ENCODE peak calls at places on chromosomes 16 and 17, in six cellular contexts. One of them, this sample, is unnamed.

GRCh38 chr17:75776399-75777242 is 8.0 kb upstream of the UNK start:
- DNase-seq in CD8-positive, alpha-beta T cell: no peak
- DNase-seq in cardiac fibroblast: peak
- DNase-seq in natural killer cell: peak
- DNase-seq in activated B cell treated with CpG ODN at 0.5 μM for 24 hours: no peak
- DNase-seq in left lung: no peak
- DNase-seq in this sample: peak

GRCh38 chr17:36123431-36123830 is 19.8 kb downstream of the CCL4 start:
- DNase-seq in cardiac fibroblast: no peak
- DNase-seq in activated B cell treated with CpG ODN at 0.5 μM for 24 hours: no peak
- DNase-seq in CD8-positive, alpha-beta T cell: no peak
- DNase-seq in left lung: no peak
- DNase-seq in natural killer cell: no peak
- DNase-seq in this sample: no peak

GRCh38 chr16:11250786-11251524 is 5.0 kb downstream of the SOCS1 start:
- DNase-seq in natural killer cell: no peak
- DNase-seq in CD8-positive, alpha-beta T cell: no peak
- DNase-seq in left lung: no peak
- DNase-seq in cardiac fibroblast: no peak
- DNase-seq in activated B cell treated with CpG ODN at 0.5 μM for 24 hours: no peak
- DNase-seq in this sample: no peak

GRCh38 chr17:50267074-50267841 is 7.0 kb upstream of the TMEM92 start:
- DNase-seq in cardiac fibroblast: peak
- DNase-seq in activated B cell treated with CpG ODN at 0.5 μM for 24 hours: peak
- DNase-seq in left lung: no peak
- DNase-seq in natural killer cell: no peak
- DNase-seq in CD8-positive, alpha-beta T cell: no peak
- DNase-seq in this sample: peak

GRCh38 chr17:10077561-10078299 is 120.7 kb downstream of the GAS7 start:
- DNase-seq in left lung: no peak
- DNase-seq in natural killer cell: peak
- DNase-seq in activated B cell treated with CpG ODN at 0.5 μM for 24 hours: no peak
- DNase-seq in cardiac fibroblast: no peak
- DNase-seq in CD8-positive, alpha-beta T cell: peak
- DNase-seq in this sample: no peak

GRCh38 chr16:50273888-50274770 is 7.8 kb downstream of the ADCY7 start:
- DNase-seq in left lung: peak
- DNase-seq in CD8-positive, alpha-beta T cell: peak
- DNase-seq in natural killer cell: no peak
- DNase-seq in cardiac fibroblast: no peak
- DNase-seq in activated B cell treated with CpG ODN at 0.5 μM for 24 hours: peak
- DNase-seq in this sample: peak

GRCh38 chr17:64687959-64688358 is 25.9 kb upstream of the SMURF2 start:
- DNase-seq in CD8-positive, alpha-beta T cell: no peak
- DNase-seq in left lung: no peak
- DNase-seq in natural killer cell: no peak
- DNase-seq in cardiac fibroblast: peak
- DNase-seq in activated B cell treated with CpG ODN at 0.5 μM for 24 hours: no peak
- DNase-seq in this sample: no peak

GRCh38 chr16:351804-352520 is 561 bp downstream of the AXIN1 start:
- DNase-seq in activated B cell treated with CpG ODN at 0.5 μM for 24 hours: no peak
- DNase-seq in natural killer cell: no peak
- DNase-seq in left lung: peak
- DNase-seq in CD8-positive, alpha-beta T cell: peak
- DNase-seq in cardiac fibroblast: peak
- DNase-seq in this sample: peak

GRCh38 chr16:12318661-12319463 is 342.3 kb downstream of the SNX29 start:
- DNase-seq in cardiac fibroblast: no peak
- DNase-seq in activated B cell treated with CpG ODN at 0.5 μM for 24 hours: no peak
- DNase-seq in natural killer cell: no peak
- DNase-seq in CD8-positive, alpha-beta T cell: no peak
- DNase-seq in left lung: no peak
- DNase-seq in this sample: no peak

GRCh38 chr17:63946440-63947363 is 14.6 kb upstream of the CD79B start:
- DNase-seq in cardiac fibroblast: peak
- DNase-seq in left lung: peak
- DNase-seq in natural killer cell: peak
- DNase-seq in activated B cell treated with CpG ODN at 0.5 μM for 24 hours: peak
- DNase-seq in CD8-positive, alpha-beta T cell: peak
- DNase-seq in this sample: peak

GRCh38 chr17:20908373-20909273 is 134.2 kb downstream of the USP22 start:
- DNase-seq in CD8-positive, alpha-beta T cell: peak
- DNase-seq in activated B cell treated with CpG ODN at 0.5 μM for 24 hours: peak
- DNase-seq in left lung: peak
- DNase-seq in natural killer cell: peak
- DNase-seq in cardiac fibroblast: peak
- DNase-seq in this sample: peak

GRCh38 chr17:76638263-76638662 is 5.3 kb downstream of the ST6GALNAC1 start:
- DNase-seq in natural killer cell: no peak
- DNase-seq in left lung: no peak
- DNase-seq in CD8-positive, alpha-beta T cell: no peak
- DNase-seq in activated B cell treated with CpG ODN at 0.5 μM for 24 hours: no peak
- DNase-seq in cardiac fibroblast: no peak
- DNase-seq in this sample: no peak

GRCh38 chr17:65054602-65055001 is 1.9 kb downstream of the GNA13 start:
- DNase-seq in left lung: no peak
- DNase-seq in CD8-positive, alpha-beta T cell: no peak
- DNase-seq in natural killer cell: no peak
- DNase-seq in activated B cell treated with CpG ODN at 0.5 μM for 24 hours: no peak
- DNase-seq in cardiac fibroblast: no peak
- DNase-seq in this sample: no peak

GRCh38 chr16:23944381-23944780 is 108.6 kb downstream of the PRKCB start:
- DNase-seq in natural killer cell: no peak
- DNase-seq in left lung: no peak
- DNase-seq in CD8-positive, alpha-beta T cell: no peak
- DNase-seq in activated B cell treated with CpG ODN at 0.5 μM for 24 hours: no peak
- DNase-seq in cardiac fibroblast: no peak
- DNase-seq in this sample: no peak

GRCh38 chr17:65001409-65002045 is 55.0 kb downstream of the GNA13 start:
- DNase-seq in left lung: no peak
- DNase-seq in cardiac fibroblast: no peak
- DNase-seq in natural killer cell: no peak
- DNase-seq in activated B cell treated with CpG ODN at 0.5 μM for 24 hours: no peak
- DNase-seq in CD8-positive, alpha-beta T cell: no peak
- DNase-seq in this sample: no peak

GRCh38 chr17:5815396-5815795 is 231.1 kb upstream of the NLRP1 start:
- DNase-seq in CD8-positive, alpha-beta T cell: no peak
- DNase-seq in activated B cell treated with CpG ODN at 0.5 μM for 24 hours: no peak
- DNase-seq in left lung: no peak
- DNase-seq in natural killer cell: no peak
- DNase-seq in cardiac fibroblast: no peak
- DNase-seq in this sample: no peak

GRCh38 chr17:80783971-80784370 is 207.7 kb upstream of the CHMP6 start:
- DNase-seq in activated B cell treated with CpG ODN at 0.5 μM for 24 hours: no peak
- DNase-seq in natural killer cell: no peak
- DNase-seq in CD8-positive, alpha-beta T cell: no peak
- DNase-seq in left lung: no peak
- DNase-seq in cardiac fibroblast: no peak
- DNase-seq in this sample: no peak

GRCh38 chr17:78525511-78526160 is 51.6 kb downstream of the DNAH17 start:
- DNase-seq in left lung: peak
- DNase-seq in natural killer cell: no peak
- DNase-seq in activated B cell treated with CpG ODN at 0.5 μM for 24 hours: no peak
- DNase-seq in CD8-positive, alpha-beta T cell: no peak
- DNase-seq in cardiac fibroblast: no peak
- DNase-seq in this sample: no peak

GRCh38 chr17:8923762-8924161 is 41.7 kb downstream of the PIK3R5 start:
- DNase-seq in left lung: no peak
- DNase-seq in activated B cell treated with CpG ODN at 0.5 μM for 24 hours: no peak
- DNase-seq in cardiac fibroblast: no peak
- DNase-seq in natural killer cell: no peak
- DNase-seq in CD8-positive, alpha-beta T cell: no peak
- DNase-seq in this sample: no peak

GRCh38 chr17:50656509-50656908 is 21.8 kb downstream of the ABCC3 start:
- DNase-seq in left lung: peak
- DNase-seq in activated B cell treated with CpG ODN at 0.5 μM for 24 hours: no peak
- DNase-seq in natural killer cell: no peak
- DNase-seq in cardiac fibroblast: no peak
- DNase-seq in CD8-positive, alpha-beta T cell: no peak
- DNase-seq in this sample: no peak

GRCh38 chr17:81419333-81419885 is 24.2 kb downstream of the BAHCC1 start:
- DNase-seq in natural killer cell: no peak
- DNase-seq in cardiac fibroblast: peak
- DNase-seq in CD8-positive, alpha-beta T cell: no peak
- DNase-seq in left lung: peak
- DNase-seq in activated B cell treated with CpG ODN at 0.5 μM for 24 hours: no peak
- DNase-seq in this sample: no peak

GRCh38 chr17:33523577-33523981 is 230.5 kb upstream of the ASIC2 start:
- DNase-seq in cardiac fibroblast: peak
- DNase-seq in activated B cell treated with CpG ODN at 0.5 μM for 24 hours: no peak
- DNase-seq in CD8-positive, alpha-beta T cell: no peak
- DNase-seq in left lung: no peak
- DNase-seq in natural killer cell: no peak
- DNase-seq in this sample: no peak

GRCh38 chr16:2852731-2853507 is 5.1 kb downstream of the PRSS22 start:
- DNase-seq in CD8-positive, alpha-beta T cell: no peak
- DNase-seq in left lung: peak
- DNase-seq in cardiac fibroblast: no peak
- DNase-seq in activated B cell treated with CpG ODN at 0.5 μM for 24 hours: no peak
- DNase-seq in natural killer cell: no peak
- DNase-seq in this sample: no peak

GRCh38 chr16:2854700-2855309 is 3.2 kb downstream of the PRSS22 start:
- DNase-seq in cardiac fibroblast: no peak
- DNase-seq in natural killer cell: no peak
- DNase-seq in left lung: no peak
- DNase-seq in CD8-positive, alpha-beta T cell: no peak
- DNase-seq in activated B cell treated with CpG ODN at 0.5 μM for 24 hours: no peak
- DNase-seq in this sample: no peak

GRCh38 chr16:2848933-2849332 is 9.0 kb downstream of the PRSS22 start:
- DNase-seq in natural killer cell: no peak
- DNase-seq in left lung: no peak
- DNase-seq in activated B cell treated with CpG ODN at 0.5 μM for 24 hours: no peak
- DNase-seq in cardiac fibroblast: no peak
- DNase-seq in CD8-positive, alpha-beta T cell: no peak
- DNase-seq in this sample: no peak

GRCh38 chr16:2853531-2854073 is 4.4 kb downstream of the PRSS22 start:
- DNase-seq in left lung: peak
- DNase-seq in CD8-positive, alpha-beta T cell: no peak
- DNase-seq in natural killer cell: no peak
- DNase-seq in cardiac fibroblast: no peak
- DNase-seq in activated B cell treated with CpG ODN at 0.5 μM for 24 hours: no peak
- DNase-seq in this sample: no peak

GRCh38 chr16:2852003-2852730 is 5.8 kb downstream of the PRSS22 start:
- DNase-seq in natural killer cell: no peak
- DNase-seq in left lung: peak
- DNase-seq in activated B cell treated with CpG ODN at 0.5 μM for 24 hours: no peak
- DNase-seq in cardiac fibroblast: no peak
- DNase-seq in CD8-positive, alpha-beta T cell: no peak
- DNase-seq in this sample: no peak
- TF ChIP-seq CTCF in natural killer cell: no peak
- TF ChIP-seq CTCF in left lung: no peak
- TF ChIP-seq CTCF in activated B cell treated with CpG ODN at 0.5 μM for 24 hours: no peak
- TF ChIP-seq CTCF in cardiac fibroblast: no peak
- TF ChIP-seq CTCF in CD8-positive, alpha-beta T cell: no peak
- TF ChIP-seq CTCF in this sample: no peak

GRCh38 chr16:56349086-56349415 is 76.3 kb downstream of the AMFR start:
- DNase-seq in activated B cell treated with CpG ODN at 0.5 μM for 24 hours: no peak
- DNase-seq in cardiac fibroblast: no peak
- DNase-seq in natural killer cell: no peak
- DNase-seq in left lung: peak
- DNase-seq in CD8-positive, alpha-beta T cell: no peak
- DNase-seq in this sample: no peak
- TF ChIP-seq CTCF in activated B cell treated with CpG ODN at 0.5 μM for 24 hours: no peak
- TF ChIP-seq CTCF in cardiac fibroblast: no peak
- TF ChIP-seq CTCF in natural killer cell: no peak
- TF ChIP-seq CTCF in left lung: no peak
- TF ChIP-seq CTCF in CD8-positive, alpha-beta T cell: no peak
- TF ChIP-seq CTCF in this sample: no peak

DNA sequence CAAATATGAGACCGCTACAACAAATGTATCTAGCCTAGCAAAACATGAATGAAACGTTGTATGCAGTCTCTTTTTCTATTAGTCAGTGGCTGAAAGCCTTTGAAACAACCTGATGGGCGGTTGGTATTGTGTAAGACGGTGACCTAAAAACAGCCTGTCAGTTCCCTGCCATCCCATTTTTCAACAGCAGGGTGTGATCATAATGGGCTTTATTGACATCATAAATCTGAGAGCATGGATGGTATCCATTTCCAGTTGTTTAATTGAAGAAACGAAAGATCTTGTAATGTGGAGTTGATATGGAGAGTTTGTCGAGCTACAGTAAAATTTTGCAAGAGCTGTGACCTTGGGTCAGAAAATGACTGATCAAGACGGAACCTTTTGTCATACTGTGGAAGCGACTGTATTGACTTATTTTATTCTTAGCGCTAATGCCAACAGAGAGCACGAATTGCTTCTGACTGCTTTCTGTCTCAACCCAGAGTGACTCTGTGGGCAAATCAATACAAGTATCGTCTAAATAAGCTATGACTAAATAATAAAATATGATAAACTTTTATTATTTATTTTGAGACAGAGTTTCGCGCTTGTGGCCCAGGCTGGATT is 12.3 kb upstream of the MEIOB start:
- DNase-seq in left lung: no peak
- DNase-seq in CD8-positive, alpha-beta T cell: no peak
- DNase-seq in natural killer cell: no peak
- DNase-seq in cardiac fibroblast: peak
- DNase-seq in activated B cell treated with CpG ODN at 0.5 μM for 24 hours: no peak
- DNase-seq in this sample: no peak
- TF ChIP-seq CTCF in left lung: no peak
- TF ChIP-seq CTCF in CD8-positive, alpha-beta T cell: no peak
- TF ChIP-seq CTCF in natural killer cell: no peak
- TF ChIP-seq CTCF in cardiac fibroblast: peak
- TF ChIP-seq CTCF in activated B cell treated with CpG ODN at 0.5 μM for 24 hours: no peak
- TF ChIP-seq CTCF in this sample: peak

GRCh38 chr16:48332978-48333377 is 52.2 kb downstream of the SIAH1 start:
- DNase-seq in left lung: no peak
- DNase-seq in cardiac fibroblast: no peak
- DNase-seq in activated B cell treated with CpG ODN at 0.5 μM for 24 hours: no peak
- DNase-seq in natural killer cell: no peak
- DNase-seq in CD8-positive, alpha-beta T cell: no peak
- DNase-seq in this sample: no peak

GRCh38 chr16:48330847-48331204 is 54.4 kb downstream of the SIAH1 start:
- DNase-seq in CD8-positive, alpha-beta T cell: no peak
- DNase-seq in natural killer cell: no peak
- DNase-seq in activated B cell treated with CpG ODN at 0.5 μM for 24 hours: no peak
- DNase-seq in cardiac fibroblast: no peak
- DNase-seq in left lung: no peak
- DNase-seq in this sample: no peak

GRCh38 chr16:48330133-48330846 is 54.9 kb downstream of the SIAH1 start:
- DNase-seq in CD8-positive, alpha-beta T cell: no peak
- DNase-seq in cardiac fibroblast: no peak
- DNase-seq in activated B cell treated with CpG ODN at 0.5 μM for 24 hours: no peak
- DNase-seq in left lung: no peak
- DNase-seq in natural killer cell: no peak
- DNase-seq in this sample: no peak

GRCh38 chr16:48335961-48336360 is 49.3 kb downstream of the SIAH1 start:
- DNase-seq in activated B cell treated with CpG ODN at 0.5 μM for 24 hours: no peak
- DNase-seq in CD8-positive, alpha-beta T cell: no peak
- DNase-seq in natural killer cell: no peak
- DNase-seq in cardiac fibroblast: peak
- DNase-seq in left lung: no peak
- DNase-seq in this sample: no peak

DNA sequence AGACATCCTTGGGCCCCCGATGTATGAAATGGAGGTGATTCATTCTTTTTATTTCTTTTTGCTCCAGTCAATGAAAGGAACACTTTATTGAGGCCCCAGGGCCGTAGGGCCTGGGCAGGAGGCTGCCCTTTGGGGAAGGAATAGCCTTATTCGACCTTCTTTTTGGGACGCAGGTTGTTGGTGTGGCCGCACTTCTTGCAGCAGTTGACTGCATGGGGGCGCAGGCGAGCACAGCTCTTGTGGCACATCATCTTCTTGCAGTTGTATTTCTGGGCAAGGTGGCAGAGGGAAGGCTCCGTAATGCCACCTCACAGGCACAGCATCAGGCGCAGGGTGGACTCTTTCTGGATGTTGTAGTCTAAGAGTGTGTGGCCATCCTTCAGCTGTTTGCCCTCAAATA is 50.9 kb downstream of the SIAH1 start:
- DNase-seq in CD8-positive, alpha-beta T cell: no peak
- DNase-seq in activated B cell treated with CpG ODN at 0.5 μM for 24 hours: no peak
- DNase-seq in left lung: no peak
- DNase-seq in cardiac fibroblast: no peak
- DNase-seq in natural killer cell: no peak
- DNase-seq in this sample: no peak
- TF ChIP-seq CTCF in CD8-positive, alpha-beta T cell: no peak
- TF ChIP-seq CTCF in activated B cell treated with CpG ODN at 0.5 μM for 24 hours: no peak
- TF ChIP-seq CTCF in left lung: no peak
- TF ChIP-seq CTCF in cardiac fibroblast: no peak
- TF ChIP-seq CTCF in natural killer cell: no peak
- TF ChIP-seq CTCF in this sample: no peak